ENCODE peak calls at places on chromosomes 7 and 10, in eight cellular contexts. One of them, this sample, is unnamed.
A peak's percentile ranks its signal among the peaks of the same experiment; 100 is the strongest.

GRCh38 chr10:20822825-20823224 is 74.3 kb downstream of the NEBL start:
- DNase-seq in heart left ventricle: no peak
- DNase-seq in Peyer's patch: no peak
- DNase-seq in HCT116: no peak
- DNase-seq in esophagus squamous epithelium: no peak
- DNase-seq in uterus: no peak
- DNase-seq in suprapubic skin: no peak
- DNase-seq in body of pancreas: no peak
- DNase-seq in this sample: no peak

GRCh38 chr10:17026686-17027485 is 102.7 kb downstream of the CUBN start:
- DNase-seq in heart left ventricle: no peak
- DNase-seq in Peyer's patch: no peak
- DNase-seq in HCT116: no peak
- DNase-seq in esophagus squamous epithelium: no peak
- DNase-seq in uterus: no peak
- DNase-seq in suprapubic skin: no peak
- DNase-seq in body of pancreas: no peak
- DNase-seq in this sample: no peak

GRCh38 chr7:110590415-110590814 is 500.5 kb upstream of the LRRN3 start:
- DNase-seq in heart left ventricle: no peak
- DNase-seq in Peyer's patch: no peak
- DNase-seq in HCT116: no peak
- DNase-seq in esophagus squamous epithelium: no peak
- DNase-seq in uterus: no peak
- DNase-seq in suprapubic skin: no peak
- DNase-seq in body of pancreas: no peak
- DNase-seq in this sample: no peak

GRCh38 chr10:132654708-132655661 is 117.4 kb downstream of the INPP5A start:
- DNase-seq in heart left ventricle: no peak
- DNase-seq in Peyer's patch: no peak
- DNase-seq in HCT116: peak; percentile 7
- DNase-seq in esophagus squamous epithelium: no peak
- DNase-seq in uterus: peak; percentile 59
- DNase-seq in suprapubic skin: no peak
- DNase-seq in body of pancreas: peak; percentile 48
- DNase-seq in this sample: peak; percentile 88

GRCh38 chr10:11653758-11654471 is 42.5 kb upstream of the USP6NL start:
- DNase-seq in heart left ventricle: no peak
- DNase-seq in Peyer's patch: no peak
- DNase-seq in HCT116: no peak
- DNase-seq in esophagus squamous epithelium: no peak
- DNase-seq in uterus: no peak
- DNase-seq in suprapubic skin: no peak
- DNase-seq in body of pancreas: no peak
- DNase-seq in this sample: no peak

GRCh38 chr7:124635416-124635815 is 130.2 kb downstream of the GPR37 start:
- DNase-seq in heart left ventricle: no peak
- DNase-seq in Peyer's patch: no peak
- DNase-seq in HCT116: no peak
- DNase-seq in esophagus squamous epithelium: no peak
- DNase-seq in uterus: no peak
- DNase-seq in suprapubic skin: no peak
- DNase-seq in body of pancreas: no peak
- DNase-seq in this sample: no peak

GRCh38 chr7:35430547-35431153 is 176.8 kb upstream of the TBX20 start:
- DNase-seq in heart left ventricle: no peak
- DNase-seq in Peyer's patch: no peak
- DNase-seq in HCT116: peak; percentile 45
- DNase-seq in esophagus squamous epithelium: no peak
- DNase-seq in uterus: no peak
- DNase-seq in suprapubic skin: no peak
- DNase-seq in body of pancreas: no peak
- DNase-seq in this sample: no peak

GRCh38 chr7:26307226-26307625 is 15.6 kb downstream of the SNX10 start:
- DNase-seq in heart left ventricle: no peak
- DNase-seq in Peyer's patch: no peak
- DNase-seq in HCT116: no peak
- DNase-seq in esophagus squamous epithelium: no peak
- DNase-seq in uterus: peak; percentile 48
- DNase-seq in suprapubic skin: no peak
- DNase-seq in body of pancreas: peak; percentile 58
- DNase-seq in this sample: no peak

GRCh38 chr7:155280446-155281410 is 16.9 kb upstream of the INSIG1 start:
- DNase-seq in heart left ventricle: no peak
- DNase-seq in Peyer's patch: no peak
- DNase-seq in HCT116: no peak
- DNase-seq in esophagus squamous epithelium: no peak
- DNase-seq in uterus: no peak
- DNase-seq in suprapubic skin: no peak
- DNase-seq in body of pancreas: no peak
- DNase-seq in this sample: no peak

GRCh38 chr10:23095966-23096813 is 811 bp downstream of the MSRB2 start:
- DNase-seq in heart left ventricle: peak; percentile 55
- DNase-seq in Peyer's patch: peak; percentile 47
- DNase-seq in HCT116: no peak
- DNase-seq in esophagus squamous epithelium: no peak
- DNase-seq in uterus: peak; percentile 53
- DNase-seq in suprapubic skin: no peak
- DNase-seq in body of pancreas: peak; percentile 58
- DNase-seq in this sample: peak; percentile 85

GRCh38 chr7:69018200-69018599 is 580.1 kb upstream of the AUTS2 start:
- DNase-seq in heart left ventricle: no peak
- DNase-seq in Peyer's patch: no peak
- DNase-seq in HCT116: no peak
- DNase-seq in esophagus squamous epithelium: no peak
- DNase-seq in uterus: no peak
- DNase-seq in suprapubic skin: no peak
- DNase-seq in body of pancreas: no peak
- DNase-seq in this sample: no peak

GRCh38 chr10:99125879-99126278 is 109.8 kb downstream of the HPSE2 start:
- DNase-seq in heart left ventricle: no peak
- DNase-seq in Peyer's patch: no peak
- DNase-seq in HCT116: no peak
- DNase-seq in esophagus squamous epithelium: no peak
- DNase-seq in uterus: no peak
- DNase-seq in suprapubic skin: no peak
- DNase-seq in body of pancreas: no peak
- DNase-seq in this sample: no peak

GRCh38 chr10:69816536-69816935 is 14.8 kb downstream of the COL13A1 start:
- DNase-seq in heart left ventricle: no peak
- DNase-seq in Peyer's patch: no peak
- DNase-seq in HCT116: no peak
- DNase-seq in esophagus squamous epithelium: no peak
- DNase-seq in uterus: no peak
- DNase-seq in suprapubic skin: no peak
- DNase-seq in body of pancreas: no peak
- DNase-seq in this sample: no peak

GRCh38 chr10:4074559-4075407 is 289.8 kb upstream of the KLF6 start:
- DNase-seq in heart left ventricle: peak; percentile 35
- DNase-seq in Peyer's patch: no peak
- DNase-seq in HCT116: no peak
- DNase-seq in esophagus squamous epithelium: no peak
- DNase-seq in uterus: no peak
- DNase-seq in suprapubic skin: no peak
- DNase-seq in body of pancreas: no peak
- DNase-seq in this sample: no peak
- H3K27ac ChIP-seq in heart left ventricle: peak overlapping the region; percentile 52
- H3K27ac ChIP-seq in Peyer's patch: no peak overlapping the region
- H3K27ac ChIP-seq in HCT116: no peak overlapping the region
- H3K27ac ChIP-seq in esophagus squamous epithelium: peak overlapping the region; percentile 29
- H3K27ac ChIP-seq in uterus: no peak overlapping the region
- H3K27ac ChIP-seq in suprapubic skin: peak overlapping the region; percentile 63
- H3K27ac ChIP-seq in body of pancreas: no peak overlapping the region
- H3K27ac ChIP-seq in this sample: peak overlapping the region; percentile 57

GRCh38 chr10:27192284-27192683 is 37.1 kb downstream of the MASTL start:
- DNase-seq in heart left ventricle: no peak
- DNase-seq in Peyer's patch: no peak
- DNase-seq in HCT116: peak; percentile 56
- DNase-seq in esophagus squamous epithelium: no peak
- DNase-seq in uterus: no peak
- DNase-seq in suprapubic skin: no peak
- DNase-seq in body of pancreas: no peak
- DNase-seq in this sample: no peak
- TF ChIP-seq POLR2A in heart left ventricle: no peak
- TF ChIP-seq POLR2A in Peyer's patch: no peak
- TF ChIP-seq POLR2A in HCT116: no peak
- TF ChIP-seq POLR2A in esophagus squamous epithelium: no peak
- TF ChIP-seq POLR2A in uterus: no peak
- TF ChIP-seq POLR2A in suprapubic skin: no peak
- TF ChIP-seq POLR2A in body of pancreas: no peak
- TF ChIP-seq POLR2A in this sample: no peak

GRCh38 chr7:55538538-55538937 is 33.8 kb downstream of the VOPP1 start:
- DNase-seq in heart left ventricle: no peak
- DNase-seq in Peyer's patch: no peak
- DNase-seq in HCT116: no peak
- DNase-seq in esophagus squamous epithelium: no peak
- DNase-seq in uterus: no peak
- DNase-seq in suprapubic skin: no peak
- DNase-seq in body of pancreas: no peak
- DNase-seq in this sample: no peak
- H3K27ac ChIP-seq in heart left ventricle: no peak overlapping the region
- H3K27ac ChIP-seq in Peyer's patch: peak overlapping the region; percentile 16
- H3K27ac ChIP-seq in HCT116: no peak overlapping the region
- H3K27ac ChIP-seq in esophagus squamous epithelium: no peak overlapping the region
- H3K27ac ChIP-seq in uterus: no peak overlapping the region
- H3K27ac ChIP-seq in suprapubic skin: no peak overlapping the region
- H3K27ac ChIP-seq in body of pancreas: no peak overlapping the region
- H3K27ac ChIP-seq in this sample: peak overlapping the region; percentile 90

GRCh38 chr10:124791378-124792348 is at the start of gene EEF1AKMT2:
- DNase-seq in heart left ventricle: peak; percentile 81
- DNase-seq in Peyer's patch: peak; percentile 72
- DNase-seq in HCT116: peak; percentile 86
- DNase-seq in esophagus squamous epithelium: peak; percentile 7
- DNase-seq in uterus: peak; percentile 83
- DNase-seq in suprapubic skin: peak; percentile 86
- DNase-seq in body of pancreas: peak; percentile 83
- DNase-seq in this sample: peak; percentile 96
- TF ChIP-seq POLR2A in heart left ventricle: peak; percentile 59
- TF ChIP-seq POLR2A in Peyer's patch: peak; percentile 78
- TF ChIP-seq POLR2A in HCT116: peak; percentile 94
- TF ChIP-seq POLR2A in esophagus squamous epithelium: peak; percentile 85
- TF ChIP-seq POLR2A in uterus: peak; percentile 76
- TF ChIP-seq POLR2A in suprapubic skin: no peak
- TF ChIP-seq POLR2A in body of pancreas: peak; percentile 85
- TF ChIP-seq POLR2A in this sample: peak; percentile 23

GRCh38 chr7:99115379-99115778 is 28.5 kb downstream of the SMURF1 start:
- DNase-seq in heart left ventricle: no peak
- DNase-seq in Peyer's patch: no peak
- DNase-seq in HCT116: no peak
- DNase-seq in esophagus squamous epithelium: no peak
- DNase-seq in uterus: no peak
- DNase-seq in suprapubic skin: no peak
- DNase-seq in body of pancreas: no peak
- DNase-seq in this sample: no peak

GRCh38 chr7:99109108-99110051 is 34.5 kb downstream of the SMURF1 start:
- DNase-seq in heart left ventricle: no peak
- DNase-seq in Peyer's patch: no peak
- DNase-seq in HCT116: no peak
- DNase-seq in esophagus squamous epithelium: no peak
- DNase-seq in uterus: no peak
- DNase-seq in suprapubic skin: no peak
- DNase-seq in body of pancreas: no peak
- DNase-seq in this sample: no peak

GRCh38 chr7:99111591-99111990 is 32.3 kb downstream of the SMURF1 start:
- DNase-seq in heart left ventricle: no peak
- DNase-seq in Peyer's patch: no peak
- DNase-seq in HCT116: no peak
- DNase-seq in esophagus squamous epithelium: no peak
- DNase-seq in uterus: no peak
- DNase-seq in suprapubic skin: no peak
- DNase-seq in body of pancreas: no peak
- DNase-seq in this sample: no peak

GRCh38 chr7:99112979-99113378 is 30.9 kb downstream of the SMURF1 start:
- DNase-seq in heart left ventricle: no peak
- DNase-seq in Peyer's patch: no peak
- DNase-seq in HCT116: no peak
- DNase-seq in esophagus squamous epithelium: no peak
- DNase-seq in uterus: no peak
- DNase-seq in suprapubic skin: no peak
- DNase-seq in body of pancreas: no peak
- DNase-seq in this sample: no peak

DNA sequence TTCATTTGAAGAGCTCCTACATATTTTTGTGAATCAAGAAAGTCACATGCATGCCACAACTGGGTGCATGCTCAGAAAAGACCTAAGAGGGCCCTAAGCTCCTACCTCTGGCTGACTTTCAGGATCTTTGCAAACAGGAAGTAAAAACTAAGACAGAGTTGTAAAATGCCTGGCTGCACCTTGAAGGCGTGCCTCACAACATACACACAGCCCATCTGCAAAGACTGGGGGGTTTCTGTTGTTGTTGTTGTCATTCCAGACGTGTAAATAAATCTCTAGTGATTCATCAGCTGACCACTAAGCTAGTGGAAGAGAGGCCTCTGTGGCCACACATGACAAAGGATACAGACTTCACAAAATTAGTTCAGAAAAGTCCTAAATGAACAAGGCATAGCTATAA is 31.8 kb downstream of the SMURF1 start:
- DNase-seq in heart left ventricle: no peak
- DNase-seq in Peyer's patch: no peak
- DNase-seq in HCT116: no peak
- DNase-seq in esophagus squamous epithelium: no peak
- DNase-seq in uterus: no peak
- DNase-seq in suprapubic skin: no peak
- DNase-seq in body of pancreas: no peak
- DNase-seq in this sample: no peak
- H3K27ac ChIP-seq in heart left ventricle: no peak overlapping the region
- H3K27ac ChIP-seq in Peyer's patch: no peak overlapping the region
- H3K27ac ChIP-seq in HCT116: no peak overlapping the region
- H3K27ac ChIP-seq in esophagus squamous epithelium: peak overlapping the region; percentile 53
- H3K27ac ChIP-seq in uterus: no peak overlapping the region
- H3K27ac ChIP-seq in suprapubic skin: peak overlapping the region; percentile 5
- H3K27ac ChIP-seq in body of pancreas: no peak overlapping the region
- H3K27ac ChIP-seq in this sample: no peak overlapping the region

GRCh38 chr10:86755740-86756510 is 494 bp upstream of the BMPR1A start:
- DNase-seq in heart left ventricle: peak; percentile 84
- DNase-seq in Peyer's patch: peak; percentile 81
- DNase-seq in HCT116: peak; percentile 59
- DNase-seq in esophagus squamous epithelium: no peak
- DNase-seq in uterus: peak; percentile 94
- DNase-seq in suprapubic skin: peak; percentile 86
- DNase-seq in body of pancreas: peak; percentile 94
- DNase-seq in this sample: peak; percentile 94
- TF ChIP-seq POLR2A in heart left ventricle: peak; percentile 85
- TF ChIP-seq POLR2A in Peyer's patch: peak; percentile 62
- TF ChIP-seq POLR2A in HCT116: peak; percentile 74
- TF ChIP-seq POLR2A in esophagus squamous epithelium: peak; percentile 80
- TF ChIP-seq POLR2A in uterus: peak; percentile 92
- TF ChIP-seq POLR2A in suprapubic skin: no peak
- TF ChIP-seq POLR2A in body of pancreas: peak; percentile 93
- TF ChIP-seq POLR2A in this sample: no peak

This sample was measured in spleen.